ENCODE peak calls at places on chromosome 20, in ten cellular contexts. One of them, this sample, is unnamed.

GRCh38 chr20:43910564-43910963 is 4.1 kb upstream of the TOX2 start:
- DNase-seq in body of pancreas: no peak
- DNase-seq in PC-3: no peak
- DNase-seq in mesenchymal stem cell: no peak
- DNase-seq in GM12878: no peak
- DNase-seq in psoas muscle: no peak
- DNase-seq in lung: peak
- DNase-seq in fibroblast of lung: no peak
- DNase-seq in transverse colon: no peak
- DNase-seq in CD8-positive, alpha-beta T cell: peak
- DNase-seq in this sample: no peak

GRCh38 chr20:4856022-4856755 is 134.5 kb downstream of the PRND start:
- DNase-seq in PC-3: no peak
- DNase-seq in psoas muscle: no peak
- DNase-seq in body of pancreas: no peak
- DNase-seq in mesenchymal stem cell: no peak
- DNase-seq in GM12878: no peak
- DNase-seq in lung: no peak
- DNase-seq in CD8-positive, alpha-beta T cell: no peak
- DNase-seq in transverse colon: no peak
- DNase-seq in fibroblast of lung: no peak
- DNase-seq in this sample: no peak

GRCh38 chr20:6599876-6600275 is 167.6 kb upstream of the BMP2 start:
- DNase-seq in psoas muscle: no peak
- DNase-seq in transverse colon: no peak
- DNase-seq in body of pancreas: no peak
- DNase-seq in GM12878: no peak
- DNase-seq in mesenchymal stem cell: peak
- DNase-seq in PC-3: peak
- DNase-seq in lung: no peak
- DNase-seq in CD8-positive, alpha-beta T cell: no peak
- DNase-seq in fibroblast of lung: peak
- DNase-seq in this sample: no peak

GRCh38 chr20:63433756-63434531 is 38.5 kb downstream of the KCNQ2 start:
- DNase-seq in lung: no peak
- DNase-seq in PC-3: no peak
- DNase-seq in GM12878: no peak
- DNase-seq in CD8-positive, alpha-beta T cell: no peak
- DNase-seq in transverse colon: no peak
- DNase-seq in fibroblast of lung: no peak
- DNase-seq in body of pancreas: no peak
- DNase-seq in psoas muscle: no peak
- DNase-seq in mesenchymal stem cell: no peak
- DNase-seq in this sample: no peak

GRCh38 chr20:38132910-38133501 is 32.1 kb downstream of the TGM2 start:
- DNase-seq in body of pancreas: no peak
- DNase-seq in PC-3: no peak
- DNase-seq in CD8-positive, alpha-beta T cell: no peak
- DNase-seq in transverse colon: no peak
- DNase-seq in mesenchymal stem cell: no peak
- DNase-seq in lung: no peak
- DNase-seq in fibroblast of lung: no peak
- DNase-seq in GM12878: no peak
- DNase-seq in psoas muscle: no peak
- DNase-seq in this sample: no peak

GRCh38 chr20:59145926-59146800 is 17.5 kb upstream of the ZNF831 start:
- DNase-seq in transverse colon: no peak
- DNase-seq in lung: no peak
- DNase-seq in GM12878: no peak
- DNase-seq in body of pancreas: no peak
- DNase-seq in fibroblast of lung: no peak
- DNase-seq in CD8-positive, alpha-beta T cell: peak
- DNase-seq in mesenchymal stem cell: no peak
- DNase-seq in psoas muscle: no peak
- DNase-seq in PC-3: no peak
- DNase-seq in this sample: peak

GRCh38 chr20:41507851-41508250 is 110.3 kb downstream of the CHD6 start:
- DNase-seq in lung: no peak
- DNase-seq in psoas muscle: no peak
- DNase-seq in PC-3: no peak
- DNase-seq in fibroblast of lung: no peak
- DNase-seq in body of pancreas: no peak
- DNase-seq in CD8-positive, alpha-beta T cell: no peak
- DNase-seq in transverse colon: no peak
- DNase-seq in GM12878: no peak
- DNase-seq in mesenchymal stem cell: peak
- DNase-seq in this sample: no peak

GRCh38 chr20:21395666-21396044 is 1.7 kb downstream of the NKX2-4 start:
- DNase-seq in GM12878: no peak
- DNase-seq in PC-3: no peak
- DNase-seq in body of pancreas: no peak
- DNase-seq in fibroblast of lung: peak
- DNase-seq in CD8-positive, alpha-beta T cell: peak
- DNase-seq in transverse colon: no peak
- DNase-seq in lung: no peak
- DNase-seq in mesenchymal stem cell: peak
- DNase-seq in psoas muscle: no peak
- DNase-seq in this sample: no peak

GRCh38 chr20:41575412-41575811 is 42.8 kb downstream of the CHD6 start:
- DNase-seq in lung: no peak
- DNase-seq in body of pancreas: no peak
- DNase-seq in psoas muscle: no peak
- DNase-seq in PC-3: no peak
- DNase-seq in GM12878: no peak
- DNase-seq in fibroblast of lung: no peak
- DNase-seq in CD8-positive, alpha-beta T cell: no peak
- DNase-seq in mesenchymal stem cell: no peak
- DNase-seq in transverse colon: no peak
- DNase-seq in this sample: no peak

GRCh38 chr20:17014217-17014616 is 212.6 kb upstream of the PCSK2 start:
- DNase-seq in GM12878: no peak
- DNase-seq in mesenchymal stem cell: no peak
- DNase-seq in body of pancreas: no peak
- DNase-seq in CD8-positive, alpha-beta T cell: no peak
- DNase-seq in PC-3: no peak
- DNase-seq in lung: no peak
- DNase-seq in fibroblast of lung: no peak
- DNase-seq in psoas muscle: no peak
- DNase-seq in transverse colon: no peak
- DNase-seq in this sample: no peak

GRCh38 chr20:41650221-41650948 is 32.2 kb upstream of the CHD6 start:
- DNase-seq in transverse colon: peak
- DNase-seq in fibroblast of lung: no peak
- DNase-seq in psoas muscle: no peak
- DNase-seq in body of pancreas: peak
- DNase-seq in mesenchymal stem cell: no peak
- DNase-seq in PC-3: peak
- DNase-seq in lung: no peak
- DNase-seq in CD8-positive, alpha-beta T cell: no peak
- DNase-seq in GM12878: no peak
- DNase-seq in this sample: no peak

GRCh38 chr20:44701889-44702288 is 13.3 kb upstream of the CCN5 start:
- DNase-seq in PC-3: no peak
- DNase-seq in mesenchymal stem cell: no peak
- DNase-seq in transverse colon: no peak
- DNase-seq in lung: no peak
- DNase-seq in body of pancreas: no peak
- DNase-seq in fibroblast of lung: no peak
- DNase-seq in CD8-positive, alpha-beta T cell: no peak
- DNase-seq in psoas muscle: no peak
- DNase-seq in GM12878: no peak
- DNase-seq in this sample: no peak

DNA sequence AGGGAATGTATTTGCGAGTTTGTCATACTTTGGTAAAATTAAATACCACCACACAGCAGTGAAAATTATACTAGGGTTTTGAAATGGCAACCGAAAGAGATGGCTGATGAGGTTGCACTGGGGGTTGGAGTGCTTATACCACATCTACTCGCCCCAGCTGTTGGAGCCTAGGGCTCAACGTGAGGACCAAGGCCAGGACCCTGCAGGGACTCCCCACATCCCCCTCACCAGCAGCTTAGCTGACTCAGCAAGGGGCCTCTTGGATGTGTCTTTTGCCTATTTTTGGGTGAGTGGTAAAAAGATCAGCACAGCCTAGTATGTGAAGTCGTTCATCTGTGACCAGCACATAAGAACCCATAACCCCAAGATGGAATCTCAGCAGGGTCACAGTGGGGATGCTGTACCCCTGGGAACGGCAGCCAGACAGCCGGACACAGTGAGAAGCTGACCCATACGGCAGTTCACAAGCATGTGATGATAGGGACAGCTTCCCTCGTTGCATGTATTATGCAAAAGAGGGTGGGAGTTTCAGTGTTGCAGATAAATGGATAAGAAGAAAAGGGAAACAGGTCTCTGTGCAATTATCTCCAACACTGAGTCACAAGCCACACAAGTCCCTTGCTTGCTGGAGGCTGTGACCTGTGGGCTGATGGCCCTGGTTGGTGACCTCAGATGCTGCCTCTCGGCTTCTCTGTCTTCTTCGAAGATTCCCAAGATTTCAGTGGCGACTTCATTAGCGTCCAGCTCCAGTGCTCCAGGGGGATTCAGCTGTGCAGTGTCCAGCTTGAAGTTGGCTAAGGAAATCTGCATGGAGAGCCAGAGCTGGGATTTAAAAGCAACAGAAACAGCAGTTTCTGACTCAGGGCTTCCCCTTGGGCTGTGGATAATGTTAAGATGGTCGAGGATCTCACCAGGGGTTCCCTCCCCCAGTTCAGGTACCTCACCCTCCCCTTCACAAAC is 20.9 kb upstream of the SPO11 start:
- DNase-seq in PC-3: no peak
- DNase-seq in body of pancreas: no peak
- DNase-seq in GM12878: no peak
- DNase-seq in psoas muscle: no peak
- DNase-seq in mesenchymal stem cell: no peak
- DNase-seq in transverse colon: no peak
- DNase-seq in CD8-positive, alpha-beta T cell: no peak
- DNase-seq in fibroblast of lung: no peak
- DNase-seq in lung: no peak
- DNase-seq in this sample: no peak
- H3K27ac ChIP-seq in PC-3: no peak
- H3K27ac ChIP-seq in body of pancreas: no peak
- H3K27ac ChIP-seq in GM12878: no peak
- H3K27ac ChIP-seq in psoas muscle: no peak
- H3K27ac ChIP-seq in mesenchymal stem cell: no peak
- H3K27ac ChIP-seq in transverse colon: no peak
- H3K27ac ChIP-seq in CD8-positive, alpha-beta T cell: no peak
- H3K27ac ChIP-seq in fibroblast of lung: no peak
- H3K27ac ChIP-seq in lung: no peak
- H3K27ac ChIP-seq in this sample: no peak

DNA sequence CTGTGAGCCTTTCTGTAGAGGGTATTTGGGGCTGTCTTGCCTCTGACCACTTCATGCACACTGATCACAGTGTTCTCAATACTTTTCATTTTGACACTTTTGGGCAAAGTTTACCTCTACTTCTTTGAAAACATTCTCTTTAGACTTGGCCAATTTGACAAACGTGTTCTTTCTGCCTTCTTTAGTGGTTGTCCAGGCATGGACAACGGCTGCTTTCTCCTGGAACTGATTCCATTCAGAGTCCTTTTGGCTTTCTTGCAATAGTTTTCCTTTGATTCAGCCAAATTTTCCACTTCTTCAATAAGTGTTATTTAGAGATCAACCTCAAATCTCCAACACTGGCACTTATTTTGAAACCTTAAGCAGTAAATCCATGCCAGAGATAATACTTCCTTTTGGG is 6.7 kb upstream of the CST9 start:
- DNase-seq in psoas muscle: no peak
- DNase-seq in lung: no peak
- DNase-seq in mesenchymal stem cell: no peak
- DNase-seq in GM12878: no peak
- DNase-seq in transverse colon: no peak
- DNase-seq in body of pancreas: no peak
- DNase-seq in PC-3: no peak
- DNase-seq in CD8-positive, alpha-beta T cell: no peak
- DNase-seq in fibroblast of lung: no peak
- DNase-seq in this sample: no peak
- H3K27ac ChIP-seq in psoas muscle: no peak
- H3K27ac ChIP-seq in lung: no peak
- H3K27ac ChIP-seq in mesenchymal stem cell: no peak
- H3K27ac ChIP-seq in GM12878: no peak
- H3K27ac ChIP-seq in transverse colon: no peak
- H3K27ac ChIP-seq in body of pancreas: no peak
- H3K27ac ChIP-seq in PC-3: no peak
- H3K27ac ChIP-seq in CD8-positive, alpha-beta T cell: no peak
- H3K27ac ChIP-seq in fibroblast of lung: no peak
- H3K27ac ChIP-seq in this sample: no peak

DNA sequence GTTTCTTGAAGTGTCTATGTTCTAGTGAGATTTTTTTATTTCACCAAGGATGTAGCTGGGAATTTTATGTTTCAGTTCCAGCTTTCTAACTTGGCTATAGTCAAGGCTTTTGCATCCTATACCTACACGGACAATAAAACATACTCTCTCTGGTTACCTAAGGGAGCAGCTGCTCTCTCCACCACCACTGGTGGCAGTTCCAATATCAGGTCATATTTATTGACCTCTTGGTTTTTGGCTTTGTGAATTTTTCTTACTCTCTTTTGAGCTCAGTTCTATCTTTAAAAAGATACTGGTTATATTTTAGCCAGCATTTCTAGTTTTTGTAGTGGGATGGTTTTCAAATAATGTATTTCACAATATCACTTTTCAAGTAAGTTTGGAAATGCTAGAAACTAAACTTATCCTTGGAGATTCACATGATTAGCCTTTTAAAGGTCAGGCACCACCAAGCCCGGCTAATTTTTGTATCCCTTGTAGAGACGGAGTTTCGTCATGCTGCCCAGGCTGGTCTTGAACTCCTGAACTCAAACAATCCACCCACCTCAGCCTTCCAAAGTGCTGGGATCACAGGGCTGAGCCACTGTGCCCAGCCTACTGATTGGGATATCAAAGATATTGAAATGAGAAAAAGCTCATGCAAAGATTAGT is 34.7 kb upstream of the HAO1 start:
- DNase-seq in PC-3: no peak
- DNase-seq in mesenchymal stem cell: no peak
- DNase-seq in CD8-positive, alpha-beta T cell: no peak
- DNase-seq in lung: no peak
- DNase-seq in fibroblast of lung: no peak
- DNase-seq in transverse colon: no peak
- DNase-seq in psoas muscle: no peak
- DNase-seq in GM12878: no peak
- DNase-seq in body of pancreas: no peak
- DNase-seq in this sample: no peak
- H3K27ac ChIP-seq in PC-3: no peak
- H3K27ac ChIP-seq in mesenchymal stem cell: no peak
- H3K27ac ChIP-seq in CD8-positive, alpha-beta T cell: no peak
- H3K27ac ChIP-seq in lung: no peak
- H3K27ac ChIP-seq in fibroblast of lung: no peak
- H3K27ac ChIP-seq in transverse colon: no peak
- H3K27ac ChIP-seq in psoas muscle: no peak
- H3K27ac ChIP-seq in GM12878: no peak
- H3K27ac ChIP-seq in body of pancreas: no peak
- H3K27ac ChIP-seq in this sample: no peak

GRCh38 chr20:32227744-32228688 is 20.3 kb downstream of the POFUT1 start:
- DNase-seq in CD8-positive, alpha-beta T cell: no peak
- DNase-seq in transverse colon: peak
- DNase-seq in lung: peak
- DNase-seq in psoas muscle: no peak
- DNase-seq in GM12878: no peak
- DNase-seq in mesenchymal stem cell: peak
- DNase-seq in fibroblast of lung: no peak
- DNase-seq in PC-3: no peak
- DNase-seq in body of pancreas: peak
- DNase-seq in this sample: no peak
- H3K27ac ChIP-seq in CD8-positive, alpha-beta T cell: no peak
- H3K27ac ChIP-seq in transverse colon: peak
- H3K27ac ChIP-seq in lung: peak
- H3K27ac ChIP-seq in psoas muscle: peak
- H3K27ac ChIP-seq in GM12878: no peak
- H3K27ac ChIP-seq in mesenchymal stem cell: no peak
- H3K27ac ChIP-seq in fibroblast of lung: no peak
- H3K27ac ChIP-seq in PC-3: no peak
- H3K27ac ChIP-seq in body of pancreas: peak
- H3K27ac ChIP-seq in this sample: no peak

This sample was measured in cardiac muscle cell.